ENCODE peak calls at places on chromosomes 6 and 20, in six cellular contexts. R, X, K, G, U and P are unnamed samples.

GRCh38 chr6:160391419-160392116 is 43.4 kb downstream of the SLC22A3 start:
- DNase-seq in R (peak), X (no peak), K (no peak), G (peak), U (no peak), P (no peak)

GRCh38 chr20:10524643-10525042 is 89.5 kb downstream of the SLX4IP start:
- DNase-seq in R (peak), X (no peak), K (no peak), G (peak), U (no peak), P (no peak)

GRCh38 chr6:7684843-7685242 is 41.1 kb upstream of the BMP6 start:
- DNase-seq in R (no peak), X (no peak), K (no peak), G (no peak), U (no peak), P (no peak)

GRCh38 chr6:168452685-168453377 is 11.8 kb downstream of the SMOC2 start:
- DNase-seq in R (no peak), X (no peak), K (no peak), G (no peak), U (peak), P (no peak)

GRCh38 chr20:61594198-61594597 is 342.1 kb downstream of the CDH4 start:
- DNase-seq in R (no peak), X (no peak), K (no peak), G (no peak), U (no peak), P (no peak)

GRCh38 chr6:14841901-14842421 is 403.9 kb upstream of the JARID2 start:
- DNase-seq in R (peak), X (peak), K (no peak), G (peak), U (no peak), P (peak)

GRCh38 chr20:3701061-3701998 is 11.1 kb downstream of the SIGLEC1 start:
- DNase-seq in R (no peak), X (no peak), K (no peak), G (no peak), U (no peak), P (no peak)

GRCh38 chr20:50624351-50625016 is 66.9 kb downstream of the RIPOR3 start:
- DNase-seq in R (no peak), X (no peak), K (no peak), G (no peak), U (no peak), P (no peak)

GRCh38 chr6:31776961-31777666 is at the start of gene VWA7:
- DNase-seq in R (peak), X (no peak), K (peak), G (peak), U (peak), P (peak)

GRCh38 chr6:51514396-51515051 is 572.9 kb downstream of the PKHD1 start:
- DNase-seq in R (peak), X (no peak), K (no peak), G (no peak), U (no peak), P (no peak)

GRCh38 chr6:5192135-5192794 is 68.5 kb downstream of the LYRM4 start:
- DNase-seq in R (no peak), X (no peak), K (no peak), G (no peak), U (no peak), P (no peak)

GRCh38 chr20:32753731-32754130 is 8.5 kb upstream of the DNMT3B start:
- DNase-seq in R (peak), X (no peak), K (no peak), G (no peak), U (no peak), P (no peak)

GRCh38 chr6:155066371-155066770 is 71.3 kb downstream of the TIAM2 start:
- DNase-seq in R (no peak), X (peak), K (no peak), G (no peak), U (no peak), P (peak)

GRCh38 chr6:144408151-144408550 is 123.0 kb downstream of the UTRN start:
- DNase-seq in R (peak), X (no peak), K (no peak), G (no peak), U (peak), P (no peak)